ENCODE peak calls at places on chromosomes 11 and 22, in ten cellular contexts. H is GM03348; S is LoVo; T is HepG2; R is stimulated activated CD4-positive, alpha-beta T cell treated with anti-CD3 and anti-CD28 coated beads, Interleukin-1b, Interleukin-23, amount 100 ng/mL, for 4 hours; B is DMS153; L is HTR-8/SVneo; K is adipocyte; X is lung; O is posterior cingulate gyrus. U is an unnamed sample.

GRCh38 chr22:22427542-22428065 is 80.9 kb downstream of the ZNF280B start:
- DNase-seq in H (no peak), S (no peak), T (no peak), R (no peak), B (no peak), L (no peak), K (no peak), X (no peak), O (no peak), U (no peak)

GRCh38 chr11:78931891-78932290 is 357.2 kb upstream of the NARS2 start:
- DNase-seq in H (no peak), S (no peak), T (no peak), R (no peak), B (peak; percentile 54), L (no peak), K (no peak), X (no peak), O (no peak), U (no peak)

GRCh38 chr11:36012410-36012809 is 68.5 kb downstream of the LDLRAD3 start:
- DNase-seq in H (no peak), S (no peak), T (no peak), R (no peak), B (no peak), L (peak; percentile 35), K (peak; percentile 18), X (no peak), O (no peak), U (no peak)

GRCh38 chr11:131888230-131888826 is 517.9 kb downstream of the NTM start:
- DNase-seq in H (peak; percentile 77), S (no peak), T (no peak), R (no peak), B (no peak), L (peak; percentile 45), K (peak; percentile 81), X (no peak), O (no peak), U (no peak)

GRCh38 chr11:63666874-63667273 is 4.3 kb downstream of the ATL3 start:
- DNase-seq in H (peak; percentile 31), S (no peak), T (no peak), R (no peak), B (no peak), L (no peak), K (peak; percentile 78), X (no peak), O (no peak), U (no peak)

GRCh38 chr22:46069518-46070214 is 80.7 kb upstream of the PPARA start:
- DNase-seq in H (peak; percentile 77), S (peak; percentile 92), T (no peak), R (no peak), B (peak; percentile 95), L (peak; percentile 77), K (peak; percentile 57), X (peak; percentile 91), O (peak; percentile 89), U (no peak)

GRCh38 chr11:106101797-106102196 is 24.3 kb downstream of the AASDHPPT start:
- DNase-seq in H (no peak), S (no peak), T (no peak), R (no peak), B (no peak), L (no peak), K (peak; percentile 22), X (no peak), O (no peak), U (no peak)

GRCh38 chr22:37242395-37242918 is 1.6 kb downstream of the RAC2 start:
- DNase-seq in H (no peak), S (no peak), T (no peak), R (peak; percentile 87), B (no peak), L (no peak), K (no peak), X (peak; percentile 78), O (no peak), U (peak; percentile 93)

GRCh38 chr11:34219279-34219678 is 113.8 kb downstream of the NAT10 start:
- DNase-seq in H (no peak), S (no peak), T (no peak), R (no peak), B (no peak), L (no peak), K (no peak), X (no peak), O (no peak), U (no peak)

GRCh38 chr11:133795088-133795487 is 50.2 kb downstream of the SPATA19 start:
- DNase-seq in H (no peak), S (no peak), T (no peak), R (no peak), B (no peak), L (no peak), K (no peak), X (no peak), O (no peak), U (no peak)

GRCh38 chr11:122486793-122487495 is 168.6 kb upstream of the UBASH3B start:
- DNase-seq in H (no peak), S (no peak), T (no peak), R (no peak), B (no peak), L (no peak), K (no peak), X (no peak), O (no peak), U (no peak)

GRCh38 chr22:40310081-40310770 is 36.1 kb upstream of the ADSL start:
- DNase-seq in H (peak; percentile 89), S (no peak), T (no peak), R (no peak), B (no peak), L (peak; percentile 25), K (peak; percentile 89), X (no peak), O (no peak), U (no peak)

GRCh38 chr11:67029146-67029545 is 6.2 kb downstream of the SYT12 start:
- DNase-seq in H (no peak), S (no peak), T (no peak), R (no peak), B (no peak), L (no peak), K (no peak), X (no peak), O (no peak), U (no peak)

GRCh38 chr11:71305041-71305440 is 52.7 kb upstream of the SHANK2 start:
- DNase-seq in H (no peak), S (no peak), T (no peak), R (no peak), B (no peak), L (no peak), K (no peak), X (peak; percentile 6), O (no peak), U (no peak)

GRCh38 chr11:77065878-77066228 is 918 bp upstream of the CAPN5 start:
- DNase-seq in H (peak; percentile 56), S (no peak), T (no peak), R (no peak), B (no peak), L (no peak), K (peak; percentile 63), X (no peak), O (no peak), U (no peak)

GRCh38 chr11:47616726-47617416 is 22.7 kb upstream of the C1QTNF4 start:
- DNase-seq in H (peak; percentile 79), S (no peak), T (peak; percentile 58), R (no peak), B (peak; percentile 4), L (peak; percentile 61), K (peak; percentile 90), X (peak; percentile 35), O (no peak), U (no peak)

GRCh38 chr11:17421781-17422180 is 33.3 kb upstream of the KCNJ11 start:
- DNase-seq in H (no peak), S (no peak), T (no peak), R (no peak), B (no peak), L (no peak), K (no peak), X (no peak), O (no peak), U (no peak)

GRCh38 chr11:17387811-17388210 is 648 bp downstream of the KCNJ11 start:
- DNase-seq in H (no peak), S (no peak), T (no peak), R (no peak), B (no peak), L (no peak), K (no peak), X (no peak), O (no peak), U (no peak)

GRCh38 chr11:134364261-134364660 is 32.5 kb downstream of the GLB1L2 start:
- DNase-seq in H (no peak), S (no peak), T (no peak), R (no peak), B (no peak), L (no peak), K (no peak), X (no peak), O (no peak), U (no peak)

GRCh38 chr11:34264266-34265110 is 93.3 kb downstream of the ABTB2 start:
- DNase-seq in H (no peak), S (no peak), T (no peak), R (no peak), B (no peak), L (no peak), K (no peak), X (no peak), O (no peak), U (no peak)

GRCh38 chr11:27173545-27173944 is 132.9 kb downstream of the BBOX1 start:
- DNase-seq in H (no peak), S (no peak), T (no peak), R (no peak), B (no peak), L (no peak), K (no peak), X (no peak), O (no peak), U (no peak)

GRCh38 chr22:44668886-44669724 is 32.9 kb upstream of the PRR5 start:
- DNase-seq in H (no peak), S (no peak), T (no peak), R (no peak), B (no peak), L (no peak), K (peak; percentile 50), X (no peak), O (no peak), U (no peak)

GRCh38 chr11:72584933-72585597 is 89.2 kb downstream of the PDE2A start:
- DNase-seq in H (no peak), S (no peak), T (no peak), R (no peak), B (no peak), L (no peak), K (no peak), X (no peak), O (no peak), U (no peak)

GRCh38 chr11:134411887-134412507 is at the start of gene B3GAT1:
- DNase-seq in H (no peak), S (no peak), T (no peak), R (peak; percentile 9), B (no peak), L (no peak), K (no peak), X (no peak), O (no peak), U (no peak)

GRCh38 chr11:123298488-123299447 is 103.7 kb upstream of the CLMP start:
- DNase-seq in H (no peak), S (no peak), T (no peak), R (no peak), B (no peak), L (no peak), K (no peak), X (no peak), O (no peak), U (no peak)

GRCh38 chr11:77418981-77419592 is 54.8 kb downstream of the PAK1 start:
- DNase-seq in H (no peak), S (no peak), T (no peak), R (no peak), B (no peak), L (no peak), K (no peak), X (no peak), O (no peak), U (no peak)

GRCh38 chr22:32444068-32444467 is 20.2 kb downstream of the BPIFC start:
- DNase-seq in H (no peak), S (peak; percentile 32), T (peak; percentile 37), R (no peak), B (peak; percentile 40), L (peak; percentile 8), K (no peak), X (no peak), O (no peak), U (no peak)

GRCh38 chr11:12272821-12273617 is 104.4 kb upstream of the PARVA start:
- DNase-seq in H (peak; percentile 49), S (no peak), T (peak; percentile 41), R (no peak), B (no peak), L (peak; percentile 57), K (peak; percentile 19), X (no peak), O (no peak), U (no peak)